ENCODE peak calls at places on chromosomes 1 and 21, in six cellular contexts. D, Q, P, N, F and A are unnamed samples.

GRCh38 chr1:51236548-51237312 is 657 bp downstream of the RNF11 start:
- DNase-seq in P (no peak), Q (peak), D (no peak), F (peak), N (peak), A (peak)

GRCh38 chr1:23210351-23210785 is 6.9 kb downstream of the HTR1D start:
- DNase-seq in F (no peak), N (no peak), P (no peak), Q (no peak), D (no peak), A (no peak)

GRCh38 chr1:114353233-114353632 is 157.8 kb downstream of the TRIM33 start:
- DNase-seq in N (no peak), Q (no peak), P (no peak), F (no peak), D (no peak), A (no peak)

GRCh38 chr21:39668369-39668768 is 55.6 kb downstream of the B3GALT5 start:
- DNase-seq in F (no peak), N (no peak), P (no peak), Q (no peak), D (no peak), A (no peak)

GRCh38 chr1:36947384-36947783 is 86.9 kb downstream of the GRIK3 start:
- DNase-seq in P (no peak), D (no peak), Q (no peak), N (no peak), F (no peak), A (no peak)

GRCh38 chr1:85576642-85577420 is 3.7 kb upstream of the CCN1 start:
- DNase-seq in Q (peak), P (no peak), D (no peak), F (peak), N (no peak), A (peak)

GRCh38 chr1:83781667-83782066 is 217.3 kb downstream of the TTLL7 start:
- DNase-seq in N (no peak), P (no peak), Q (no peak), D (no peak), F (no peak), A (no peak)

GRCh38 chr1:3491291-3492246 is 37.1 kb downstream of the ARHGEF16 start:
- DNase-seq in Q (peak), N (peak), P (peak), D (peak), F (peak), A (peak)

GRCh38 chr1:228315484-228315944 is 91.1 kb downstream of the TRIM11 start:
- DNase-seq in N (no peak), Q (no peak), F (no peak), D (no peak), P (no peak), A (no peak)

GRCh38 chr21:44437696-44438431 is 17.4 kb upstream of the LRRC3 start:
- DNase-seq in Q (no peak), N (no peak), F (no peak), P (no peak), D (no peak), A (no peak)